ENCODE peak calls at places on chromosomes 16 and 17, in seven cellular contexts. T is mesothelial cell of epicardium, N is H9, K is astrocyte of the spinal cord, G is breast epithelium, C is AG04449, H is pancreas. L is an unnamed sample.

GRCh38 chr17:62780273-62780672 is 27.8 kb downstream of the MARCHF10 start:
- DNase-seq in K (no peak), N (peak; percentile 24), C (no peak), G (no peak), T (no peak), H (peak; percentile 77), L (no peak)

GRCh38 chr17:49292901-49293300 is 62.3 kb upstream of the PHOSPHO1 start:
- DNase-seq in N (no peak), K (no peak), G (no peak), C (no peak), H (no peak), T (no peak), L (no peak)

GRCh38 chr17:44247346-44248219 is 20.4 kb downstream of the SLC4A1 start:
- DNase-seq in H (no peak), G (no peak), C (no peak), T (no peak), K (no peak), N (no peak), L (no peak)

GRCh38 chr17:77455111-77455877 is 314.5 kb downstream of the SEC14L1 start:
- DNase-seq in K (peak; percentile 93), N (no peak), H (no peak), G (peak; percentile 86), C (no peak), T (no peak), L (no peak)

GRCh38 chr17:28204751-28205150 is 114.2 kb upstream of the TMEM97 start:
- DNase-seq in C (no peak), H (no peak), G (no peak), T (no peak), N (no peak), K (peak; percentile 22), L (no peak)

GRCh38 chr17:29582767-29583166 is 6.7 kb downstream of the GIT1 start:
- DNase-seq in C (no peak), K (no peak), G (no peak), T (no peak), N (no peak), H (no peak), L (no peak)

GRCh38 chr17:17866897-17867296 is 30.1 kb upstream of the SREBF1 start:
- DNase-seq in G (no peak), H (no peak), C (no peak), N (no peak), T (no peak), K (no peak), L (no peak)

GRCh38 chr17:83185023-83186002 is 105.9 kb downstream of the METRNL start:
- DNase-seq in N (peak; percentile 13), G (peak; percentile 14), C (no peak), H (peak; percentile 4), K (no peak), T (no peak), L (no peak)

GRCh38 chr16:49282690-49283375 is 1.2 kb upstream of the CBLN1 start:
- DNase-seq in T (no peak), G (no peak), K (no peak), C (no peak), H (peak; percentile 76), N (peak; percentile 80), L (no peak)

GRCh38 chr16:46857261-46857962 is 26.4 kb upstream of the C16orf87 start:
- DNase-seq in C (no peak), H (peak; percentile 42), G (no peak), T (no peak), N (no peak), K (peak; percentile 66), L (no peak)

GRCh38 chr17:75316253-75316652 is 27.0 kb upstream of the SLC25A19 start:
- DNase-seq in K (no peak), H (no peak), G (no peak), T (no peak), C (no peak), N (no peak), L (no peak)

DNA sequence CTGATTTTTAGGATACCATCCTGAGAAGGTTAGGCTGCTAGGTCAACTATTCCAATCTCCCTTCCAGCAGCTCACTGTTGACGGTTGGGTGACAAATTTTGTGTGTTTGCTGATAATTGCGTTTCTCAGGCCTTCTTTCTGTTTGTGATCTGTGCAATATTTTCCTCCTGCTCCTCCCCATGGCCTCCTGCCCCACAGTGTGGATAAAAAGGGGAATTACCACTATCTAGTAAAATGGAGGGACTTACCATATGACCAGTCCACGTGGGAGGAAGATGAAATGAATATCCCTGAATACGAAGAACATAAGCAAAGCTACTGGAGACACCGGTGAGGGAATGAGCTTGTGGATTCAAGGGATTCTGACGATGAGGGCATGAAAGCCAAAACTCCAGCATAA is 9.2 kb downstream of the CHD3 start:
- DNase-seq in K (peak; percentile 55), T (no peak), C (no peak), N (peak; percentile 16), H (no peak), G (no peak), L (no peak)
- TF ChIP-seq CTCF in K (peak; percentile 36), T (no peak), C (peak; percentile 44), N (peak; percentile 27), H (peak; percentile 7), G (peak; percentile 44), L (peak; percentile 12)

DNA sequence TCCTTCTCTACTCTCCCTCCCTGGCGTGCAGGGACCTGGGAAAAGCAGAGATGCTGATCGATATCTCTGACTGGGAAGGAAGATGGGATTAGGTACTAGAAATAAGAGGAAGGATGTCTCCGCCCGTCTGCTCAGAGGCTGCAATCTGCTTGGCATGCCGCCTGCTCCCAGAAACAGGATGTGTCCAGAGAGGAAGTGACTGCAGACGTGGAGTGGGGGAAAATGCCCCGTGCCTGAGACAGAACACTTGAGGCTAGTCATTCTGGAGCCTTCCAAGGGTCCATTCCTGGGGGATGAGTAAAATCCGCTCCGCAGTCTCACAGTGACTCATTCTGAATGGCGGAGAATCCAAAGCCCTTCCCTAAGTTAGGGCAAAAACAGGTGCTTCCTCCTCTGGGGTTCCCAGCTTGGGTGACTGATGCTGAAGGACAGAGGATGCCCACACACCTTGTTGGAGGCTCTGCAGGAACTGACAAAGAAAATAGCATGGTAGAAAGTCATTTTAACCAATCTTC is 45.0 kb upstream of the SMURF2 start:
- DNase-seq in H (peak; percentile 54), K (peak; percentile 98), T (peak; percentile 32), G (peak; percentile 77), N (peak; percentile 45), C (peak; percentile 96), L (no peak)
- TF ChIP-seq CTCF in H (no peak), K (no peak), T (no peak), G (no peak), N (no peak), C (no peak), L (no peak)

DNA sequence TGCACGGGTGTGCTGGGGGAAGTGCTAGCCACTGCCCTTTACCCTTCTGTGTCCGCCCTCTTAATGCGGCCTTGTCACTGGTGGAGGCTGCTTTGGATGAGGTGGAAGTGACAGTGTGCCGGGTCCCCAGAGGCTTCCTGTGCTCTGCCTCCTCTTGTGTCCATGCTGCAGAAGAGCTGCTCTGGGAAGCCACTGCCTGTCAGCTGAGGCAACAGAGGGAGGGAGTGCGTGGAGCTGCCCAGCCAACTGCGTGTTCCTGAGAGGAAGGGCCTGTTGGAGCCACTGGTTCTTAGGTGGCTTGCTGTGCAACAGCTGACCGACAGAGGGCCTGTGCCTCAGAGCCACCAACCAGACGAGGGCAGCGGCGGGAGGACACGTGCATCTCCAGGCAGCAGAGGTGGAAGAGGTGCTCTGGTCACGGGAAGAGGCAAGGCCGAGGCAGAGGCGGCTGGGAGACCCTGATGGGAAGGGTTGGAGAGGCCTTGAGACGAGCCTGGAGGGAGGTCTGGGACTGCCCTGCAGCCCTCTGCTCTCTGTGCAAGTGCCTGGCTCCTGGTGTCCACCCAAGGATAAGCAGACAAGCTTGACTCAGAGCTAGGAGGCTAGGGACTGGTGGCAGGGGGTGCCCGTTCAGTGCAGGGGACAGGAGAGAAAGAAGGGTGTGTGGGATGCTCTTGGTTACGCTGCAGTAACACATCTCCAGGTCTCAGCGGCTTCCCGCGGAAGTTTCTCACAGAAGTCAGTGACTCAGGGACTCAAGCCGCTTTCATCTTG is 25.4 kb downstream of the B9D1 start:
- DNase-seq in H (no peak), C (no peak), N (peak; percentile 88), T (no peak), G (no peak), K (no peak), L (no peak)
- TF ChIP-seq CTCF in H (no peak), C (peak; percentile 6), N (peak; percentile 34), T (no peak), G (no peak), K (peak; percentile 21), L (no peak)

DNA sequence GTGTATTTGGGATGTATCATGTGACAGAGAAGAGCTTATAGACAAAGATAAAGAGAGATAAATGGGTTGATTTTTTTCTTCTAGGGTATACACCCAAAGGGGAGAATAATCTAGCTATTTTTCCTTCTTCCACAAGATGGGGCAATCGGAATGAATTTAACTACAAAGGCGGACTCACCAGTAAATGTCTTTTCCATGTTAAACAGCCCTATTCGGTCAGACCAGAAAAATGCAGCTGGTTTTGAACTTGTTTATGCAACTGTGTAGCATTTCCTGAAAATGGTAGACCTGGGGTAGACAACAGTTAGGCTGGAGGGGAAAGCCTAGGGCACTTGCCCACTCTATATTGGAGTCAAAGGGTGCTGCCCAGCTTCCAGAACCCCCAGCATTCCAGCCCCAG is 477.1 kb downstream of the TOX3 start:
- DNase-seq in H (no peak), C (no peak), G (no peak), N (peak; percentile 31), T (no peak), K (peak; percentile 11), L (no peak)
- TF ChIP-seq CTCF in H (no peak), C (no peak), G (no peak), N (peak; percentile 76), T (peak; percentile 52), K (peak; percentile 6), L (peak; percentile 32)

GRCh38 chr16:85392756-85393673 is 220.1 kb upstream of the GSE1 start:
- DNase-seq in N (no peak), T (peak; percentile 9), H (peak; percentile 7), K (no peak), G (no peak), C (no peak), L (no peak)

GRCh38 chr16:85395207-85395912 is 217.8 kb upstream of the GSE1 start:
- DNase-seq in G (peak; percentile 71), C (peak; percentile 95), T (peak; percentile 52), N (no peak), K (peak; percentile 97), H (peak; percentile 54), L (no peak)

GRCh38 chr16:85393674-85394510 is 219.2 kb upstream of the GSE1 start:
- DNase-seq in T (peak; percentile 81), N (peak; percentile 76), H (peak; percentile 63), C (no peak), K (peak; percentile 60), G (no peak), L (peak; percentile 77)

GRCh38 chr16:85395913-85396878 is 216.9 kb upstream of the GSE1 start:
- DNase-seq in C (no peak), N (no peak), G (peak; percentile 59), H (peak; percentile 11), K (no peak), T (peak; percentile 23), L (no peak)

DNA sequence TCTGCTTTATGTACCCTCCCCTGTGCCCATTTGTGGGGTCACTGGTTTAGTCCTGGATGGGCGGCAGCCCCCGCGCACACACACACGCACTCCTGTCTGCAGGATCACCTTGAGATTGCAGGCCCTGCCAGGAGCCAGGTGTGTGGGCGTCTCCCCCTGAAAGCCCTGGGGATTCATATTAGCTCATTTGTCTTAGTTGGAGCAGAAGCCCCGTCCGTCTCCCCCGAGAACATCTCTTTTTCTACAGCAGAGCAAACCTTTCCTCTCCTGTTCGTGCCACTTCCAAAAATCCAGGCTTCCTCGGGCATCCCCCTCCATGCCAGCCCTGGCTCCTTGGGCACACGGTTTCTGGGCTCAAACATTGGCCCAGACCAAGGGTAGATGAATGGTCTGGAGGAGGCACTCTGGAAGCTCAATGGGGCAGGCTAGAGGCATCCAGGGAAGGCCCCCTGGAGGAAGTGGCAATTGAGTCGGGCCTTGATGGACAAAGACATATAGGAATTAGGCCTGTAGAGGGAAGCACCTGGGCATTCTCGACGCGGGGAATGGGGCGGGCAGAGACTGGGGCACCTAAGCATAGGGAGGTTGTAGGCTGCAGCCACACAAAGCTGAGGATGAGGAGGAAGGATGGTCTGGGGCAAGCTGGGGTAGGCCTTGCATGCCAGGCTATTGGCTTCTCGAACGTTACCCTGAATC is 218.5 kb upstream of the GSE1 start:
- DNase-seq in H (peak; percentile 9), T (peak; percentile 16), G (no peak), K (no peak), N (no peak), C (no peak), L (no peak)
- TF ChIP-seq CTCF in H (no peak), T (no peak), G (no peak), K (no peak), N (peak; percentile 37), C (no peak), L (no peak)

L was measured in D721Med.